ENCODE peak calls at places on chromosomes 16 and 17, in six cellular contexts. C, T, B, E, A and W are unnamed samples.

GRCh38 chr17:64095144-64095882 is 34.6 kb downstream of the ERN1 start:
- DNase-seq in C (peak; percentile 66), B (no peak), E (no peak), T (no peak), A (no peak), W (no peak)

GRCh38 chr17:21066394-21066793 is 23.6 kb upstream of the USP22 start:
- DNase-seq in B (no peak), A (no peak), T (no peak), C (peak; percentile 63), E (no peak), W (no peak)

GRCh38 chr16:87842209-87842869 is 27.0 kb downstream of the SLC7A5 start:
- DNase-seq in C (no peak), E (no peak), A (no peak), B (no peak), T (no peak), W (no peak)

GRCh38 chr17:62724398-62725146 is 83.5 kb downstream of the MARCHF10 start:
- DNase-seq in C (no peak), B (no peak), E (no peak), T (peak; percentile 39), A (peak; percentile 38), W (peak; percentile 46)

GRCh38 chr17:50541916-50542688 is 4.9 kb upstream of the SPATA20 start:
- DNase-seq in T (peak; percentile 81), A (peak; percentile 75), B (peak; percentile 96), E (peak; percentile 92), C (peak; percentile 82), W (peak; percentile 92)

GRCh38 chr17:61583242-61583641 is 7.8 kb downstream of the NACA2 start:
- DNase-seq in T (no peak), E (no peak), B (peak; percentile 73), A (no peak), C (peak; percentile 70), W (no peak)

GRCh38 chr17:3964203-3965122 is at the start of gene ATP2A3:
- DNase-seq in T (peak; percentile 71), C (no peak), B (peak; percentile 69), E (no peak), A (peak; percentile 47), W (peak; percentile 77)

GRCh38 chr17:2107506-2107905 is 52.6 kb downstream of the HIC1 start:
- DNase-seq in B (no peak), A (no peak), C (no peak), T (no peak), E (no peak), W (no peak)

GRCh38 chr17:27651411-27652345 is 20.7 kb downstream of the LGALS9 start:
- DNase-seq in B (no peak), C (peak; percentile 75), A (peak; percentile 39), T (peak; percentile 29), E (peak; percentile 82), W (peak; percentile 61)

GRCh38 chr17:80475949-80476876 is at the start of gene NPTX1:
- DNase-seq in B (no peak), C (no peak), T (no peak), E (peak; percentile 59), A (no peak), W (peak; percentile 26)

GRCh38 chr16:55494994-55495421 is 13.9 kb upstream of the LPCAT2 start:
- DNase-seq in B (no peak), C (peak; percentile 89), E (no peak), A (no peak), T (no peak), W (no peak)

GRCh38 chr16:11755022-11755760 is 12.5 kb upstream of the TXNDC11 start:
- DNase-seq in C (no peak), T (no peak), B (peak; percentile 7), E (no peak), A (no peak), W (no peak)

GRCh38 chr16:19184823-19185509 is 16.9 kb downstream of the SYT17 start:
- DNase-seq in B (no peak), C (no peak), E (no peak), A (no peak), T (no peak), W (no peak)

GRCh38 chr17:32356378-32356743 is 6.4 kb downstream of the ZNF207 start:
- DNase-seq in C (no peak), A (no peak), E (no peak), T (no peak), B (no peak), W (no peak)

GRCh38 chr17:22441776-22442175 is 749.5 kb downstream of the KCNJ18 start:
- DNase-seq in A (no peak), T (no peak), B (no peak), C (no peak), E (no peak), W (no peak)

GRCh38 chr17:16940116-16940881 is 31.6 kb downstream of the TNFRSF13B start:
- DNase-seq in A (no peak), T (no peak), E (no peak), B (no peak), C (no peak), W (no peak)

GRCh38 chr17:40018211-40019121 is 3.2 kb downstream of the CSF3 start:
- DNase-seq in C (no peak), T (no peak), A (no peak), E (no peak), B (no peak), W (no peak)

GRCh38 chr16:57485916-57486857 is at the start of gene DOK4:
- DNase-seq in T (peak; percentile 81), A (peak; percentile 73), C (peak; percentile 86), B (peak; percentile 89), E (peak; percentile 90), W (peak; percentile 78)

GRCh38 chr16:57303021-57303909 is 18.8 kb upstream of the PLLP start:
- DNase-seq in T (no peak), E (no peak), A (no peak), B (no peak), C (no peak), W (no peak)